ENCODE peak calls at places on chromosomes 3 and 15, in five cellular contexts. One of them, this sample, is unnamed.

GRCh38 chr15:29917600-29918597 is 95.6 kb upstream of the TJP1 start:
- DNase-seq in uterus: no peak
- DNase-seq in AG10803: no peak
- DNase-seq in BJ: no peak
- DNase-seq in GM12864: no peak
- DNase-seq in this sample: no peak

GRCh38 chr15:53658827-53659226 is 100.6 kb downstream of the WDR72 start:
- DNase-seq in uterus: no peak
- DNase-seq in AG10803: no peak
- DNase-seq in BJ: no peak
- DNase-seq in GM12864: no peak
- DNase-seq in this sample: no peak

GRCh38 chr3:25785826-25786225 is 2.6 kb upstream of the NGLY1 start:
- DNase-seq in uterus: no peak
- DNase-seq in AG10803: no peak
- DNase-seq in BJ: no peak
- DNase-seq in GM12864: no peak
- DNase-seq in this sample: no peak

GRCh38 chr3:27423463-27423862 is 54.3 kb upstream of the NEK10 start:
- DNase-seq in uterus: no peak
- DNase-seq in AG10803: peak; percentile 56
- DNase-seq in BJ: peak; percentile 26
- DNase-seq in GM12864: no peak
- DNase-seq in this sample: peak; percentile 20

GRCh38 chr15:88894348-88894818 is 961 bp downstream of the HAPLN3 start:
- DNase-seq in uterus: no peak
- DNase-seq in AG10803: no peak
- DNase-seq in BJ: no peak
- DNase-seq in GM12864: no peak
- DNase-seq in this sample: no peak

GRCh38 chr15:69034352-69034751 is 19.9 kb downstream of the NOX5 start:
- DNase-seq in uterus: no peak
- DNase-seq in AG10803: peak; percentile 83
- DNase-seq in BJ: peak; percentile 50
- DNase-seq in GM12864: no peak
- DNase-seq in this sample: no peak

GRCh38 chr15:65339926-65340325 is 35.4 kb downstream of the RNU5B-1 start:
- DNase-seq in uterus: no peak
- DNase-seq in AG10803: no peak
- DNase-seq in BJ: no peak
- DNase-seq in GM12864: no peak
- DNase-seq in this sample: no peak

GRCh38 chr15:90087454-90088154 is 14.7 kb downstream of the IDH2 start:
- DNase-seq in uterus: no peak
- DNase-seq in AG10803: peak; percentile 24
- DNase-seq in BJ: no peak
- DNase-seq in GM12864: no peak
- DNase-seq in this sample: no peak

GRCh38 chr3:47523310-47524073 is 10.0 kb upstream of the ELP6 start:
- DNase-seq in uterus: no peak
- DNase-seq in AG10803: no peak
- DNase-seq in BJ: no peak
- DNase-seq in GM12864: no peak
- DNase-seq in this sample: no peak

GRCh38 chr3:71502066-71502465 is 81.5 kb downstream of the FOXP1 start:
- DNase-seq in uterus: no peak
- DNase-seq in AG10803: no peak
- DNase-seq in BJ: no peak
- DNase-seq in GM12864: no peak
- DNase-seq in this sample: no peak

GRCh38 chr3:156674911-156675743 is 737 bp downstream of the TIPARP start:
- DNase-seq in uterus: peak; percentile 51
- DNase-seq in AG10803: no peak
- DNase-seq in BJ: no peak
- DNase-seq in GM12864: no peak
- DNase-seq in this sample: no peak

GRCh38 chr3:58566398-58567250 is 10.6 kb downstream of the FAM107A start:
- DNase-seq in uterus: no peak
- DNase-seq in AG10803: no peak
- DNase-seq in BJ: no peak
- DNase-seq in GM12864: no peak
- DNase-seq in this sample: no peak

GRCh38 chr3:51703026-51703775 is 3.7 kb upstream of the GRM2 start:
- DNase-seq in uterus: no peak
- DNase-seq in AG10803: no peak
- DNase-seq in BJ: no peak
- DNase-seq in GM12864: no peak
- DNase-seq in this sample: no peak

GRCh38 chr15:84616235-84616634 is 15.4 kb downstream of the ZSCAN2 start:
- DNase-seq in uterus: no peak
- DNase-seq in AG10803: no peak
- DNase-seq in BJ: no peak
- DNase-seq in GM12864: no peak
- DNase-seq in this sample: no peak

GRCh38 chr3:61901986-61902385 is 340.6 kb downstream of the PTPRG start:
- DNase-seq in uterus: no peak
- DNase-seq in AG10803: no peak
- DNase-seq in BJ: no peak
- DNase-seq in GM12864: no peak
- DNase-seq in this sample: no peak

GRCh38 chr3:8481380-8481779 is 20.2 kb upstream of the LMCD1 start:
- DNase-seq in uterus: no peak
- DNase-seq in AG10803: peak; percentile 31
- DNase-seq in BJ: no peak
- DNase-seq in GM12864: no peak
- DNase-seq in this sample: no peak

GRCh38 chr3:180523040-180523439 is 78.9 kb upstream of the TTC14 start:
- DNase-seq in uterus: no peak
- DNase-seq in AG10803: no peak
- DNase-seq in BJ: no peak
- DNase-seq in GM12864: no peak
- DNase-seq in this sample: no peak

GRCh38 chr3:34260991-34261365 is 462.5 kb downstream of the PDCD6IP start:
- DNase-seq in uterus: no peak
- DNase-seq in AG10803: no peak
- DNase-seq in BJ: no peak
- DNase-seq in GM12864: no peak
- DNase-seq in this sample: no peak

GRCh38 chr3:89216021-89216739 is 108.8 kb downstream of the EPHA3 start:
- DNase-seq in uterus: no peak
- DNase-seq in AG10803: peak; percentile 3
- DNase-seq in BJ: no peak
- DNase-seq in GM12864: no peak
- DNase-seq in this sample: no peak

GRCh38 chr3:194732617-194733016 is 46.9 kb downstream of the FAM43A start:
- DNase-seq in uterus: no peak
- DNase-seq in AG10803: no peak
- DNase-seq in BJ: no peak
- DNase-seq in GM12864: no peak
- DNase-seq in this sample: no peak

GRCh38 chr3:49871536-49872157 is 1.9 kb upstream of the CAMKV start:
- DNase-seq in uterus: no peak
- DNase-seq in AG10803: no peak
- DNase-seq in BJ: no peak
- DNase-seq in GM12864: no peak
- DNase-seq in this sample: no peak

GRCh38 chr15:47885921-47886320 is 168.6 kb downstream of the SEMA6D start:
- DNase-seq in uterus: no peak
- DNase-seq in AG10803: peak; percentile 86
- DNase-seq in BJ: peak; percentile 17
- DNase-seq in GM12864: no peak
- DNase-seq in this sample: no peak

GRCh38 chr3:53808496-53808895 is 37.7 kb downstream of the CHDH start:
- DNase-seq in uterus: no peak
- DNase-seq in AG10803: no peak
- DNase-seq in BJ: no peak
- DNase-seq in GM12864: no peak
- DNase-seq in this sample: no peak

GRCh38 chr3:134093906-134094305 is 64.2 kb upstream of the SLCO2A1 start:
- DNase-seq in uterus: no peak
- DNase-seq in AG10803: peak; percentile 57
- DNase-seq in BJ: no peak
- DNase-seq in GM12864: no peak
- DNase-seq in this sample: no peak

GRCh38 chr15:74725241-74725774 is at the start of gene CYP1A1:
- DNase-seq in uterus: no peak
- DNase-seq in AG10803: no peak
- DNase-seq in BJ: no peak
- DNase-seq in GM12864: no peak
- DNase-seq in this sample: no peak

GRCh38 chr3:23232879-23233278 is 29.8 kb downstream of the UBE2E2 start:
- DNase-seq in uterus: no peak
- DNase-seq in AG10803: no peak
- DNase-seq in BJ: no peak
- DNase-seq in GM12864: no peak
- DNase-seq in this sample: no peak
- TF ChIP-seq CTCF in uterus: no peak
- TF ChIP-seq CTCF in AG10803: no peak
- TF ChIP-seq CTCF in BJ: no peak
- TF ChIP-seq CTCF in GM12864: no peak
- TF ChIP-seq CTCF in this sample: no peak

GRCh38 chr3:161927131-161927530 is 430.5 kb downstream of the OTOL1 start:
- DNase-seq in uterus: no peak
- DNase-seq in AG10803: no peak
- DNase-seq in BJ: no peak
- DNase-seq in GM12864: no peak
- DNase-seq in this sample: no peak

GRCh38 chr3:161920196-161920595 is 423.6 kb downstream of the OTOL1 start:
- DNase-seq in uterus: no peak
- DNase-seq in AG10803: peak; percentile 48
- DNase-seq in BJ: peak; percentile 10
- DNase-seq in GM12864: no peak
- DNase-seq in this sample: no peak

GRCh38 chr3:161925749-161926360 is 429.2 kb downstream of the OTOL1 start:
- DNase-seq in uterus: no peak
- DNase-seq in AG10803: no peak
- DNase-seq in BJ: no peak
- DNase-seq in GM12864: no peak
- DNase-seq in this sample: no peak
- TF ChIP-seq CTCF in uterus: no peak
- TF ChIP-seq CTCF in AG10803: peak; percentile 39
- TF ChIP-seq CTCF in BJ: peak; percentile 12
- TF ChIP-seq CTCF in GM12864: no peak
- TF ChIP-seq CTCF in this sample: no peak

DNA sequence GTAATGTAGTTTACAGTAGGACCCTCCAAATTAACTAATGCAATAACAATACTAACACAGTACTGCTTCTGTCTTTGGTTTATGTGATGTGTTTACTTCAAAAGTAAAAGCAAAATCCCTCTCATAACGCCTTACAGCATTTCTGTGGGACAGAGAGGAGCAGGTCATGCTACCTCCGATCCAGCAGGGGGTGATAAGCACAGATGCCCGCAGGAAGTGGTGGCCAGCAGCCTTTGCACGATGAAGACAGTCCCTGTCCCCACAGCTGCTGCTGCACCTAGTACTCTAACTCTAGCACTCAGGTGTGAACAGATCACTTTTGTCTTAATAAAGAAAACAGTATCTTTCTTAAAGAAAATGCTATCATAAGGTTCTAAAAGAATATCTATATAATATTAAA is 38.3 kb downstream of the ANO10 start:
- DNase-seq in uterus: no peak
- DNase-seq in AG10803: no peak
- DNase-seq in BJ: no peak
- DNase-seq in GM12864: no peak
- DNase-seq in this sample: no peak
- TF ChIP-seq CTCF in uterus: no peak
- TF ChIP-seq CTCF in AG10803: no peak
- TF ChIP-seq CTCF in BJ: peak; percentile 5
- TF ChIP-seq CTCF in GM12864: peak; percentile 4
- TF ChIP-seq CTCF in this sample: no peak

GRCh38 chr15:99729920-99730319 is 3.3 kb downstream of the LYSMD4 start:
- DNase-seq in uterus: peak; percentile 59
- DNase-seq in AG10803: peak; percentile 67
- DNase-seq in BJ: no peak
- DNase-seq in GM12864: no peak
- DNase-seq in this sample: no peak
- TF ChIP-seq CTCF in uterus: peak; percentile 59
- TF ChIP-seq CTCF in AG10803: peak; percentile 64
- TF ChIP-seq CTCF in BJ: peak; percentile 58
- TF ChIP-seq CTCF in GM12864: peak; percentile 46
- TF ChIP-seq CTCF in this sample: peak; percentile 53

GRCh38 chr3:140902791-140903190 is 38.8 kb upstream of the SLC25A36 start:
- DNase-seq in uterus: no peak
- DNase-seq in AG10803: no peak
- DNase-seq in BJ: no peak
- DNase-seq in GM12864: no peak
- DNase-seq in this sample: no peak
- TF ChIP-seq CTCF in uterus: no peak
- TF ChIP-seq CTCF in AG10803: no peak
- TF ChIP-seq CTCF in BJ: no peak
- TF ChIP-seq CTCF in GM12864: no peak
- TF ChIP-seq CTCF in this sample: no peak